ENCODE peak calls at places on chromosomes 1 and 21, in ten cellular contexts. N is memory B cell; R is GF-D8; T is neuronal stem cell; W is germinal center; Z is NCI-H2029; Q is bronchial epithelial cell; P is lower lobe of right lung; O is activated CD4-positive, CD25-positive, alpha-beta regulatory T cell; F is COR-L47. H is an unnamed sample.
A peak's percentile ranks its signal among the peaks of the same experiment; 100 is the strongest.

GRCh38 chr1:81558291-81559076 is 242.2 kb upstream of the ADGRL2 start:
- DNase-seq in N (no peak), R (no peak), T (no peak), W (no peak), Z (no peak), Q (peak; percentile 88), P (no peak), O (no peak), F (no peak), H (no peak)

GRCh38 chr1:63148825-63149645 is 173.3 kb upstream of the FOXD3 start:
- DNase-seq in N (no peak), R (no peak), T (peak; percentile 29), W (peak; percentile 3), Z (peak; percentile 14), Q (peak; percentile 35), P (no peak), O (no peak), F (peak; percentile 37), H (peak; percentile 13)

GRCh38 chr1:27686223-27686990 is 14.4 kb upstream of the IFI6 start:
- DNase-seq in N (no peak), R (no peak), T (no peak), W (no peak), Z (no peak), Q (no peak), P (peak; percentile 55), O (no peak), F (peak; percentile 93), H (peak; percentile 37)

GRCh38 chr21:41663805-41664788 is 102.8 kb downstream of the RIPK4 start:
- DNase-seq in N (no peak), R (no peak), T (peak; percentile 20), W (no peak), Z (no peak), Q (no peak), P (peak; percentile 76), O (no peak), F (no peak), H (no peak)

GRCh38 chr1:63116016-63116415 is 206.4 kb upstream of the FOXD3 start:
- DNase-seq in N (no peak), R (no peak), T (no peak), W (no peak), Z (no peak), Q (peak; percentile 29), P (no peak), O (no peak), F (no peak), H (no peak)

GRCh38 chr1:54854376-54855020 is 32.5 kb downstream of the DHCR24 start:
- DNase-seq in N (no peak), R (no peak), T (no peak), W (no peak), Z (no peak), Q (no peak), P (no peak), O (no peak), F (no peak), H (no peak)

GRCh38 chr1:53552981-53553733 is 94.0 kb downstream of the DMRTB1 start:
- DNase-seq in N (no peak), R (no peak), T (no peak), W (no peak), Z (no peak), Q (no peak), P (peak; percentile 18), O (no peak), F (no peak), H (no peak)

GRCh38 chr21:38171723-38172344 is 85.0 kb upstream of the KCNJ15 start:
- DNase-seq in N (no peak), R (no peak), T (peak; percentile 52), W (no peak), Z (no peak), Q (peak; percentile 55), P (no peak), O (no peak), F (no peak), H (peak; percentile 57)

GRCh38 chr1:236167154-236167553 is 24.8 kb downstream of the GPR137B start:
- DNase-seq in N (no peak), R (no peak), T (no peak), W (no peak), Z (no peak), Q (no peak), P (no peak), O (no peak), F (no peak), H (no peak)

GRCh38 chr1:154757149-154757548 is 112.9 kb downstream of the KCNN3 start:
- DNase-seq in N (no peak), R (no peak), T (no peak), W (no peak), Z (no peak), Q (no peak), P (no peak), O (no peak), F (no peak), H (no peak)

GRCh38 chr1:68207129-68207689 is 25.1 kb downstream of the WLS start:
- DNase-seq in N (no peak), R (no peak), T (no peak), W (no peak), Z (no peak), Q (peak; percentile 66), P (no peak), O (no peak), F (no peak), H (peak; percentile 29)

GRCh38 chr1:26949266-26949925 is 10.9 kb downstream of the KDF1 start:
- DNase-seq in N (no peak), R (no peak), T (no peak), W (no peak), Z (no peak), Q (no peak), P (no peak), O (no peak), F (no peak), H (no peak)

GRCh38 chr1:27634166-27634981 is 611 bp downstream of the FGR start:
- DNase-seq in N (no peak), R (no peak), T (no peak), W (no peak), Z (no peak), Q (no peak), P (peak; percentile 74), O (peak; percentile 22), F (no peak), H (no peak)

GRCh38 chr1:23177438-23178380 is 9.1 kb upstream of the LUZP1 start:
- DNase-seq in N (peak; percentile 65), R (peak; percentile 27), T (peak; percentile 65), W (peak; percentile 84), Z (peak; percentile 68), Q (peak; percentile 61), P (peak; percentile 80), O (no peak), F (peak; percentile 65), H (peak; percentile 76)

GRCh38 chr1:228060458-228061190 is 21.9 kb upstream of the ARF1 start:
- DNase-seq in N (no peak), R (no peak), T (no peak), W (no peak), Z (no peak), Q (no peak), P (peak; percentile 54), O (no peak), F (no peak), H (no peak)

GRCh38 chr1:230459463-230459862 is 33.3 kb upstream of the PGBD5 start:
- DNase-seq in N (no peak), R (no peak), T (peak; percentile 9), W (no peak), Z (peak; percentile 21), Q (peak; percentile 94), P (no peak), O (no peak), F (peak; percentile 60), H (peak; percentile 68)

GRCh38 chr1:53449026-53449425 is 10.2 kb upstream of the DMRTB1 start:
- DNase-seq in N (no peak), R (no peak), T (no peak), W (no peak), Z (no peak), Q (peak; percentile 15), P (no peak), O (no peak), F (no peak), H (peak; percentile 15)

GRCh38 chr1:27233677-27234053 is 767 bp upstream of the WDTC1 start:
- DNase-seq in N (no peak), R (no peak), T (peak; percentile 9), W (no peak), Z (no peak), Q (no peak), P (no peak), O (no peak), F (no peak), H (no peak)

GRCh38 chr1:61215676-61216289 is 133.4 kb downstream of the NFIA start:
- DNase-seq in N (no peak), R (no peak), T (no peak), W (no peak), Z (no peak), Q (no peak), P (no peak), O (no peak), F (no peak), H (no peak)

GRCh38 chr1:3287656-3288160 is 166.8 kb upstream of the ARHGEF16 start:
- DNase-seq in N (no peak), R (no peak), T (no peak), W (no peak), Z (no peak), Q (no peak), P (no peak), O (no peak), F (no peak), H (no peak)

GRCh38 chr1:115184951-115185331 is 95.6 kb upstream of the TSPAN2 start:
- DNase-seq in N (no peak), R (no peak), T (no peak), W (no peak), Z (no peak), Q (peak; percentile 79), P (no peak), O (no peak), F (no peak), H (peak; percentile 38)

GRCh38 chr1:246564839-246565750 is 966 bp downstream of the TFB2M start:
- DNase-seq in N (no peak), R (peak; percentile 23), T (no peak), W (no peak), Z (no peak), Q (no peak), P (no peak), O (no peak), F (no peak), H (no peak)

GRCh38 chr1:91790296-91790851 is 95.6 kb downstream of the TGFBR3 start:
- DNase-seq in N (no peak), R (no peak), T (no peak), W (no peak), Z (peak; percentile 66), Q (no peak), P (no peak), O (no peak), F (no peak), H (no peak)

GRCh38 chr21:23801292-23801691 is 1806.0 kb downstream of the MRPL39 start:
- DNase-seq in N (no peak), R (no peak), T (no peak), W (no peak), Z (no peak), Q (no peak), P (no peak), O (no peak), F (no peak), H (no peak)

GRCh38 chr1:178593526-178593925 is 80.6 kb downstream of the TEX35 start:
- DNase-seq in N (no peak), R (no peak), T (peak; percentile 12), W (no peak), Z (no peak), Q (no peak), P (no peak), O (no peak), F (no peak), H (no peak)

GRCh38 chr1:153922076-153922837 is 515 bp downstream of the GATAD2B start:
- DNase-seq in N (no peak), R (peak; percentile 37), T (no peak), W (no peak), Z (peak; percentile 71), Q (peak; percentile 42), P (peak; percentile 68), O (peak; percentile 68), F (peak; percentile 65), H (peak; percentile 74)

GRCh38 chr1:232629250-232630046 is 485 bp downstream of the SIPA1L2 start:
- DNase-seq in N (no peak), R (no peak), T (no peak), W (no peak), Z (peak; percentile 22), Q (no peak), P (peak; percentile 71), O (no peak), F (peak; percentile 25), H (no peak)

GRCh38 chr1:31670583-31670944 is 25.9 kb upstream of the PEF1 start:
- DNase-seq in N (no peak), R (no peak), T (no peak), W (no peak), Z (no peak), Q (no peak), P (no peak), O (no peak), F (no peak), H (no peak)

H was measured in RWPE1.